ENCODE peak calls at places on chromosomes 1 and 21, in four cellular contexts. V, N, C and P are unnamed samples.
A peak's percentile ranks its signal among the peaks of the same experiment; 100 is the strongest.

GRCh38 chr1:76830373-76830772 is 36.9 kb upstream of the ST6GALNAC5 start:
- DNase-seq in N (no peak), C (no peak), V (no peak), P (no peak)

GRCh38 chr1:201164645-201165044 is 10.4 kb upstream of the TMEM9 start:
- DNase-seq in N (no peak), C (no peak), V (no peak), P (no peak)

GRCh38 chr1:53687886-53688285 is 51.1 kb downstream of the GLIS1 start:
- DNase-seq in N (no peak), V (no peak), C (no peak), P (no peak)

GRCh38 chr1:155983191-155984023 is 5.1 kb upstream of the ARHGEF2 start:
- DNase-seq in V (peak; percentile 66), N (no peak), C (peak; percentile 95), P (no peak)

GRCh38 chr21:29302340-29302991 is 3.7 kb downstream of the BACH1 start:
- DNase-seq in N (no peak), V (no peak), C (no peak), P (no peak)

GRCh38 chr1:47409311-47410085 is 6.6 kb upstream of the FOXE3 start:
- DNase-seq in N (no peak), V (peak; percentile 33), C (no peak), P (no peak)

GRCh38 chr1:184492543-184492942 is 105.7 kb downstream of the C1orf21 start:
- DNase-seq in N (no peak), C (no peak), V (no peak), P (no peak)

GRCh38 chr1:205769641-205770365 is 5.5 kb downstream of the RAB29 start:
- DNase-seq in C (no peak), V (no peak), N (no peak), P (no peak)

GRCh38 chr1:71792264-71792663 is 490.1 kb downstream of the NEGR1 start:
- DNase-seq in V (no peak), C (no peak), N (no peak), P (no peak)

GRCh38 chr1:178146456-178146855 is 52.6 kb downstream of the RASAL2 start:
- DNase-seq in V (no peak), N (no peak), C (no peak), P (no peak)

GRCh38 chr1:171081994-171082295 is 8.8 kb upstream of the FMO3 start:
- DNase-seq in V (no peak), N (no peak), C (no peak), P (no peak)

GRCh38 chr1:172697463-172698100 is 38.7 kb downstream of the FASLG start:
- DNase-seq in C (no peak), V (no peak), N (no peak), P (no peak)

GRCh38 chr1:63828322-63829044 is 54.7 kb downstream of the ROR1 start:
- DNase-seq in N (no peak), C (peak; percentile 46), V (no peak), P (no peak)

GRCh38 chr21:33022828-33023573 is 2.7 kb upstream of the OLIG2 start:
- DNase-seq in V (no peak), N (no peak), C (no peak), P (no peak)

GRCh38 chr1:84603223-84603622 is 29.0 kb upstream of the CTBS start:
- DNase-seq in C (no peak), V (no peak), N (no peak), P (no peak)

GRCh38 chr1:245404952-245405351 is 250.2 kb downstream of the KIF26B start:
- DNase-seq in N (no peak), V (no peak), C (no peak), P (no peak)

GRCh38 chr21:44414291-44415072 is 40.8 kb upstream of the LRRC3 start:
- DNase-seq in V (no peak), N (no peak), C (no peak), P (no peak)

GRCh38 chr1:31855038-31855845 is 39.4 kb upstream of the SPOCD1 start:
- DNase-seq in N (peak; percentile 27), C (no peak), V (no peak), P (no peak)

GRCh38 chr1:117665523-117666274 is 59.9 kb downstream of the TENT5C start:
- DNase-seq in C (no peak), N (no peak), V (no peak), P (no peak)

GRCh38 chr1:99004270-99005141 is at the start of gene PLPPR5:
- DNase-seq in V (no peak), N (no peak), C (no peak), P (no peak)

GRCh38 chr1:155079487-155080249 is 1.0 kb downstream of the EFNA3 start:
- DNase-seq in C (no peak), V (no peak), N (peak; percentile 47), P (no peak)

GRCh38 chr1:117105003-117105402 is 16.5 kb downstream of the TRIM45 start:
- DNase-seq in V (no peak), N (no peak), C (no peak), P (no peak)

GRCh38 chr1:156926175-156926574 is 5.7 kb downstream of the LRRC71 start:
- DNase-seq in C (no peak), V (peak; percentile 87), N (peak; percentile 72), P (no peak)

GRCh38 chr1:197388801-197389200 is 120.7 kb downstream of the CRB1 start:
- DNase-seq in C (no peak), V (no peak), N (no peak), P (no peak)

GRCh38 chr1:155455588-155456195 is 106.9 kb downstream of the ASH1L start:
- DNase-seq in V (no peak), C (no peak), N (no peak), P (no peak)

GRCh38 chr1:8176279-8176678 is 141.6 kb upstream of the SLC45A1 start:
- DNase-seq in V (no peak), C (no peak), N (no peak), P (no peak)

GRCh38 chr1:63917571-63918394 is 144.0 kb downstream of the ROR1 start:
- DNase-seq in N (no peak), C (peak; percentile 78), V (no peak), P (peak; percentile 66)

GRCh38 chr1:6361124-6361775 is 32.3 kb downstream of the ACOT7 start:
- DNase-seq in N (peak; percentile 63), V (no peak), C (no peak), P (no peak)

GRCh38 chr1:187471555-187471954 is 642.8 kb downstream of the PLA2G4A start:
- DNase-seq in N (no peak), V (no peak), C (no peak), P (no peak)

GRCh38 chr1:215719569-215719968 is 152.5 kb downstream of the KCTD3 start:
- DNase-seq in V (no peak), C (no peak), N (no peak), P (no peak)
- H3K4me1 ChIP-seq in V (no peaks in the 10 kb centered on the region), C (no peaks in the 10 kb centered on the region), N (no peaks in the 10 kb centered on the region), P (no peaks in the 10 kb centered on the region)

DNA sequence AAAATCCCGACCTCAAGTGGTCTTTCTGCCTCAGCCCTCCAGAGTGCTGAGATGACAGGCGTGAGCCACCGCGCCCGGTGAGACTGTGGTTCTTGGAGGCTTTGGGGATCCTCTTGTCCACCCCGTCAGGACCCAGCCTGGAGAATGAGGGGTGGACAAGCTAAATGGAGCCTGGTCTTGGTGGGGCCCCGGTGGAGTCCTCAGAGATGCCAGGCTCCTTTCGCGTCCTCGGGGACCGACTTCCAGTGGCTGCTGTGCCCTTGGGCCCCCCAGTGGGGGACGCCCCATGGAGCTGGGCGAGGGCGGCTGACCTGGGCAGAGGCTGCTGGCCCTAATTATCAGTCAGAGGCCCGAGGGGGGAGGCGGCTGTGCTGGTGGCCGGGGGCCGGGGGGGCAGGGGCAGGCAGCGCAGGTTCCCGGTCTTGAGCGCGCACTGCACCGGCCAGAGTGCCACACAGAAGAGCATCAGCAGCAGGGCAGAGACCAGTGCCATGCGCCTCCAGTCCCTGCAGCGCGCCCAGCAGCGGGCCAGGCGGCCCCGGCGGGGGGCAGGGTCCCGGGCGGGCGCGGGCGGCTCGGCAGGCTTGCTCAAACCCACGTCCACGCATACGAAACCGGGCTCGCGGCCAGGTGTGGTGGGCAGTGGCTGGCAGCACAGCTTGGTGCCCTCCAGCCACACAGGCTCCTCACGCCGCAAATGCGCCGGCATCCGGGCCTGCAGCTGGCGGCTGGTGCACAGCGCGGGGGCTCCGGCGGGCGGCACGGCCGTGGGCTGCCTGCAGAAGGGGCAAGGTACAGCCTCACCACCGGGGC is 2.4 kb downstream of the RNF223 start:
- DNase-seq in C (no peak), N (no peak), V (no peak), P (no peak)
- H3K27ac ChIP-seq in C (no peak overlapping the region), N (no peak overlapping the region), V (no peak overlapping the region), P (no peak overlapping the region)

GRCh38 chr1:236553370-236553769 is 29.6 kb downstream of the LGALS8 start:
- DNase-seq in N (no peak), V (no peak), C (no peak), P (no peak)

GRCh38 chr1:236560213-236560771 is 36.5 kb downstream of the LGALS8 start:
- DNase-seq in V (no peak), N (no peak), C (no peak), P (no peak)

GRCh38 chr1:236552901-236553300 is 29.1 kb downstream of the LGALS8 start:
- DNase-seq in C (no peak), N (no peak), V (no peak), P (no peak)

GRCh38 chr1:236558069-236558468 is 34.3 kb downstream of the LGALS8 start:
- DNase-seq in V (no peak), N (no peak), C (no peak), P (no peak)

DNA sequence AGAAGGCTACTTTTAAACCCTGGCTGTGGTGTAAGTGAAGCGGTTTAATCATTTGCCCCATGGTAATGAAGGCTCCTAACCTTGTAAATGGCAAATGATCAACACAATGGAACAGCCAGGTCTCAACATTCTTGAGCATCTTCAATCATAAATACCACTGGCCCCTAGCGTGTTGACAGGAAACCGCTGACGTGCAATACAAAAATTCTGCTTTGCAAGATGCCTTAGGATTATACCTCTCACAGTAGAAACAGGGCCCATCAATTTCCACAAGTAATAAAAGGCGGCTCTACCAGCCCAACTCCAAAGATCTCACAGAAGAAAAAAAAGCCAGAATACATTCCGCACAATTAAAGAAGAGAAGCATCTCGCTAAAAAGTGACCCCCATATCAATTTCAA is 32.8 kb downstream of the LGALS8 start:
- DNase-seq in N (no peak), V (no peak), C (no peak), P (no peak)
- H3K36me3 ChIP-seq in N (peaks cover 13% of the 10 kb centered on the region), V (peaks cover 43% of the 10 kb centered on the region), C (peaks cover 64% of the 10 kb centered on the region), P (peaks cover 38% of the 10 kb centered on the region)

GRCh38 chr1:9319789-9320519 is 27.3 kb downstream of the SPSB1 start:
- DNase-seq in C (no peak), N (no peak), V (no peak), P (no peak)
- H3K4me1 ChIP-seq in C (peaks cover 15% of the 10 kb centered on the region), N (peaks cover 6% of the 10 kb centered on the region), V (peaks cover 33% of the 10 kb centered on the region), P (peaks cover 18% of the 10 kb centered on the region)

GRCh38 chr21:26794597-26795397 is 50.4 kb downstream of the ADAMTS1 start:
- DNase-seq in C (no peak), V (no peak), N (no peak), P (no peak)
- H3K27ac ChIP-seq in C (no peak overlapping the region), V (no peak overlapping the region), N (no peak overlapping the region), P (no peak overlapping the region)